ENCODE peak calls at places on chromosomes 3 and 15, in five cellular contexts. Y is IMR-90; H is colonic mucosa; K is suprapubic skin; A is CD8-positive, alpha-beta T cell. V is an unnamed sample. For H3K27me3 and H3K4me1, the result is how much of the 10 kb centered on the place peaks cover.

GRCh38 chr3:128714887-128715496 is 11.0 kb upstream of the RAB7A start:
- DNase-seq in Y (no peak), H (no peak), K (no peak), A (peak), V (no peak)

GRCh38 chr15:77871838-77872371 is 205.6 kb downstream of the TBC1D2B start:
- DNase-seq in Y (no peak), H (no peak), K (no peak), A (no peak), V (no peak)

GRCh38 chr3:179506792-179507191 is 55.5 kb upstream of the GNB4 start:
- DNase-seq in Y (no peak), H (no peak), K (no peak), A (no peak), V (no peak)

GRCh38 chr15:91192285-91193058 is 92.4 kb downstream of the SV2B start:
- DNase-seq in Y (no peak), H (no peak), K (no peak), A (no peak), V (no peak)

GRCh38 chr3:115470254-115470653 is 153.1 kb upstream of the GAP43 start:
- DNase-seq in Y (no peak), H (no peak), K (no peak), A (no peak), V (no peak)

GRCh38 chr3:192731233-192731632 is 3.9 kb upstream of the FGF12 start:
- DNase-seq in Y (no peak), H (no peak), K (no peak), A (no peak), V (no peak)

GRCh38 chr3:43523454-43524053 is 98.3 kb downstream of the ANO10 start:
- DNase-seq in Y (peak), H (no peak), K (no peak), A (no peak), V (no peak)

GRCh38 chr15:99187886-99188285 is 61.5 kb downstream of the TTC23 start:
- DNase-seq in Y (no peak), H (no peak), K (no peak), A (no peak), V (no peak)

GRCh38 chr3:114319453-114319852 is 25.6 kb downstream of the TIGIT start:
- DNase-seq in Y (peak), H (no peak), K (no peak), A (no peak), V (no peak)

GRCh38 chr15:33963831-33964664 is 4.2 kb upstream of the CHRM5 start:
- DNase-seq in Y (peak), H (no peak), K (no peak), A (no peak), V (no peak)

GRCh38 chr3:19399356-19399755 is 251.0 kb downstream of the KCNH8 start:
- DNase-seq in Y (no peak), H (no peak), K (no peak), A (no peak), V (no peak)

GRCh38 chr15:98795980-98796379 is 147.6 kb downstream of the IGF1R start:
- DNase-seq in Y (no peak), H (peak), K (no peak), A (no peak), V (no peak)

GRCh38 chr15:90343391-90343790 is 8.7 kb upstream of the ZNF774 start:
- DNase-seq in Y (peak), H (no peak), K (no peak), A (no peak), V (no peak)

GRCh38 chr3:12990781-12991480 is 82.3 kb downstream of the IQSEC1 start:
- DNase-seq in Y (peak), H (no peak), K (no peak), A (no peak), V (no peak)

GRCh38 chr3:54122802-54123537 is 618 bp downstream of the CACNA2D3 start:
- DNase-seq in Y (no peak), H (no peak), K (no peak), A (no peak), V (no peak)
- H3K27me3 ChIP-seq in Y (under half), H (under half), K (half or more), A (under half), V (under half)

DNA sequence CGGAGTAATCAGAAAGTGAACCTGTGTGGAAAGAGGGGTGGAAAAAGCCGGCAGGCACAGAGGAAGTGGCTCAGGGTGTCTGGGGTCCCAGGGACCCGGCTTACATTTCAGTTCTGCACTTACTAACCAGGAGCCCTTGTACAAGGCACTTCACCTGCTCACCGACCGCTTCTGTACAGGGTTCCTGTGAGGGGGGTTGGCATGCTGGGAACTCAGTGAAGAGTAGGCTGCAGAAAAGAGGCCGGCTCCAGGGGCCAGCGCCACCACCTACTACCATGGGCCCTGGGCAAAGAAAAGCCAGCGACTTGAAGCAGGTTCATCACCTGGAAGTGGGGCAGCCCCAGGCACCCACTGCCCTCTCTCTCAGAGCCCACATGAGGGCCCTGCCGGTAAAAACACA is 6.2 kb downstream of the STIMATE start:
- DNase-seq in Y (no peak), H (no peak), K (no peak), A (no peak), V (no peak)
- H3K4me1 ChIP-seq in Y (under half), H (under half), K (half or more), A (under half), V (half or more)

DNA sequence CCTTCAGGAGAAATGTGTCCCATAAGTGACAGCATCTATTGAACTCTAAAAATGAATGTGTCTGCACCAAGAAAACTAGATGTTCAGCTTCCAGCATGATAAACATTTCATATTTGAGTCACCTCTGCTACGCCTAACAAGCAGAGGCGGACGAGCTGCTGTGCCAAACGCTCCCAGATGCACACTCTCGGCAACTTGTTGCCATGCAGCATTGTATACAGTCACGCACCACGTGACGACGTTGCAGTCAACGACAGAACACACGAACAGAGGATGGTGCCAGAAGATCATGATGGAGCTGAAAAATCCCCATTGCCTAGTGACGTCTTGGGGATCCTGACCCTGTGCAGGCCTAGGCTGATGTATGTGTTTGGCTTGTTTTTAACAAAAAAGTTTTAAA is 137.5 kb downstream of the XXYLT1 start:
- DNase-seq in Y (peak), H (peak), K (peak), A (no peak), V (no peak)
- TF ChIP-seq CTCF in Y (peak), H (no peak), K (no peak), A (no peak), V (no peak)

DNA sequence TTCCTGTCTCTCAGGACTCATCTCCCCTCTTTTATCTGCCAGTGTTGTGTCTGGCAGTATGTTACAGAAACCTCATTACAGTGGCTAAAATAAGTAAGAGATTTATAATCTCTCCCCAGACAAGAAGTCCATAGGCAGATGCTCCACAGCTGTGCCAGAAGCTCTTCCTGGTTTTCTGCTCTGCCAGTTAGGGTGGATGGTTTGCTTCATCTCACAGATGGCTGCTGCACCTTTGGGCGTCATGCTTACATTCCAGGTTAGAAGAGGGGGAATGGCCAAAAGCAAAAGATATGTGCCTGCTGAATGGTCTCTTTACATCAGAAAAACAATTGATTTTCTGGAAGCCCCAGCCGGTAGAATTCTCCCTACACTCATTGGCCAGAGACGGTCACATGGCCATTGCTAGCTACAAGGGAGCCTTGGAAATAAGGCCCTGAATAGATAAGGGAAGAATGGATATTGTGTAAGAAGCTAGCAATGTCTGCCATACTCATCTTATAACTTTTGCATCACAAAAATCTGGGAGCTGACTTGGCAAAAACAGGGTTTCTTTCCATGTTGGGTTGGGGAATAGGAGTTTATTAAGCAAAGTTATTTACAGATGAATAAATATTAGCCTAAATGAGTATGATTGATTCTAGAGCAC is 91.1 kb downstream of the PDCD6IP start:
- DNase-seq in Y (no peak), H (no peak), K (no peak), A (no peak), V (no peak)
- H3K27me3 ChIP-seq in Y (under half), H (under half), K (under half), A (under half), V (under half)

DNA sequence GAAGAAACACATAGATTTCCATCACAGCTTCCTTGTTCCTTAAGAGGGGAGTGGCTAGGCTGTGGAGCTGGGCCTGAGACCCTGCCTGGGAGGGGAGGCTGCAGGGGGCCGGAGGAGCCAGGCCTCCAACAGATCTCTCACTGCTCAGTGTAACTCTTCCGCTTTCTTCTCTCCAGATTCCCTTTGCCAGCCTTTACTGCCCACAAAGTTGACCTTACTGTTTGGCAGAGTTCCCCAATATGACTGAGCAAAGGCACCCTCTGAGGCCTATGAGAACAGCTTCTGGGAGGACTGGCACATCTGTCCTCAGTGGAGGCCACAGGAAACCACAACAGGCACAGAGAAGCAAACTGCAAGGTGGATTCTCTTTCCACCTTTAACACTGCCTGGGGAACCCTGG is 38.1 kb downstream of the SLCO2A1 start:
- DNase-seq in Y (no peak), H (no peak), K (no peak), A (no peak), V (no peak)
- H3K4me1 ChIP-seq in Y (under half), H (under half), K (under half), A (under half), V (under half)

GRCh38 chr15:66961901-66962300 is 103.5 kb upstream of the SMAD3 start:
- DNase-seq in Y (no peak), H (no peak), K (no peak), A (no peak), V (no peak)

GRCh38 chr15:66962522-66962921 is 102.9 kb upstream of the SMAD3 start:
- DNase-seq in Y (no peak), H (no peak), K (no peak), A (no peak), V (no peak)

GRCh38 chr15:66964111-66964738 is 101.2 kb upstream of the SMAD3 start:
- DNase-seq in Y (no peak), H (no peak), K (no peak), A (no peak), V (no peak)

GRCh38 chr15:66963710-66964109 is 101.7 kb upstream of the SMAD3 start:
- DNase-seq in Y (peak), H (no peak), K (no peak), A (no peak), V (no peak)

DNA sequence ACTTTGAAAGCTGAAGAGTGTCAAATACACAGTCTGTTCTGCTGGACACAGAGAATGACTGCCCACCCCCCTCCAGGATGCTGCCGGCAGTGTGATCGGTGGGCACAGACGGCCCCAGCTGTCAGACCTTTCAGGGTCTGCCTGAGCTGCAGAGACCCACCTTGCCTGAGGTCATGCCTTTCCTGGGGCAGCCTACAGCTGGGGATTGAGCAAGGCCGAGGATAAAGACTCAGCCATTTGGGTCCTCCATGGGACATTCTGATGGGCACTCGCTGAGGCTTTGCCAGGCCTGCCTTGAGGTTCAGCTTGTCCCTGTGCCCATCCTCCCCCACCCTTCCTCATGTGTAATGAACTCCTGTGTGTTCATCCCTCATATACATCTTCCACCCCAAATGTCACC is 102.3 kb upstream of the SMAD3 start:
- DNase-seq in Y (no peak), H (no peak), K (no peak), A (no peak), V (no peak)
- TF ChIP-seq CTCF in Y (no peak), H (no peak), K (no peak), A (no peak), V (no peak)

GRCh38 chr3:147370316-147370715 is 36.0 kb downstream of the ZIC4 start:
- DNase-seq in Y (no peak), H (no peak), K (no peak), A (no peak), V (no peak)

GRCh38 chr3:147371141-147371540 is 35.2 kb downstream of the ZIC4 start:
- DNase-seq in Y (no peak), H (no peak), K (no peak), A (no peak), V (no peak)

GRCh38 chr3:147369231-147369630 is 37.1 kb downstream of the ZIC4 start:
- DNase-seq in Y (no peak), H (no peak), K (no peak), A (no peak), V (no peak)

GRCh38 chr3:147368561-147369151 is 37.7 kb downstream of the ZIC4 start:
- DNase-seq in Y (no peak), H (no peak), K (no peak), A (no peak), V (no peak)

GRCh38 chr3:147369671-147370123 is 36.6 kb downstream of the ZIC4 start:
- DNase-seq in Y (no peak), H (no peak), K (no peak), A (no peak), V (no peak)
- H3K27me3 ChIP-seq in Y (half or more), H (half or more), K (half or more), A (under half), V (half or more)

GRCh38 chr3:4360817-4361216 is 57.6 kb downstream of the SETMAR start:
- DNase-seq in Y (no peak), H (no peak), K (no peak), A (no peak), V (no peak)
- H3K4me1 ChIP-seq in Y (under half), H (under half), K (under half), A (under half), V (under half)

DNA sequence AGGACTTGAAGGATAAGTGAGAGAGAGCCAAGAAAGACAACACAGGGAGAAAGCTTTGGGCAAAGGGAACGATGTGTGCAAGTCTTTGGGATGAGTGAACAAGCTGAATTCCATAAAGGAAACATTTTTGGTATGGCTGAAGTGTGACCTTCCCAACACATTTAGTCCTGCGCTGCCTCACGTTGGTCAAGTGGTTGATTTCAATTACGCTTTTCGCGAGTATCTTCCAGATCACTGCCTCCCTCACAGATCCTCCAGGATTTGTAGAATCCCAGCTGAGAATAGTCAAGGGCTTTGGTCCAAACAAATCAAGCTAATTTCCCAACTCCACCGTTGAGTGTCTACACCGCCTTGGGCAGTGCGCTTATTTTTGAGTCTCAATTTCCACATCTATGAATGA is 338.4 kb upstream of the ADAMTS9 start:
- DNase-seq in Y (no peak), H (no peak), K (no peak), A (no peak), V (no peak)
- TF ChIP-seq CTCF in Y (no peak), H (no peak), K (no peak), A (no peak), V (no peak)

GRCh38 chr3:181694805-181695660 is 16.7 kb upstream of the SOX2 start:
- DNase-seq in Y (no peak), H (no peak), K (peak), A (no peak), V (peak)
- H3K27me3 ChIP-seq in Y (under half), H (half or more), K (half or more), A (under half), V (half or more)